ENCODE peak calls at places on chromosomes 6 and 20, in five cellular contexts. One of them, this sample, is unnamed.

GRCh38 chr6:111625511-111626331 is 20.0 kb upstream of the TRAF3IP2 start:
- DNase-seq in endothelial cell: no peak
- DNase-seq in RWPE1: no peak
- DNase-seq in A673: no peak
- DNase-seq in fibroblast of mammary gland: peak
- DNase-seq in this sample: no peak

GRCh38 chr6:141264101-141264500 is 868.6 kb upstream of the GJE1 start:
- DNase-seq in fibroblast of mammary gland: peak
- DNase-seq in A673: no peak
- DNase-seq in RWPE1: no peak
- DNase-seq in endothelial cell: no peak
- DNase-seq in this sample: no peak

GRCh38 chr20:57663681-57664451 is 43.6 kb upstream of the ZBP1 start:
- DNase-seq in A673: no peak
- DNase-seq in endothelial cell: no peak
- DNase-seq in RWPE1: no peak
- DNase-seq in fibroblast of mammary gland: no peak
- DNase-seq in this sample: peak

GRCh38 chr6:131173680-131174079 is 38.4 kb downstream of the AKAP7 start:
- DNase-seq in A673: peak
- DNase-seq in RWPE1: no peak
- DNase-seq in endothelial cell: no peak
- DNase-seq in fibroblast of mammary gland: no peak
- DNase-seq in this sample: no peak

GRCh38 chr6:3318226-3318625 is 59.5 kb downstream of the PSMG4 start:
- DNase-seq in fibroblast of mammary gland: no peak
- DNase-seq in endothelial cell: no peak
- DNase-seq in A673: no peak
- DNase-seq in RWPE1: no peak
- DNase-seq in this sample: no peak

GRCh38 chr20:45061244-45061643 is 39.7 kb downstream of the KCNS1 start:
- DNase-seq in fibroblast of mammary gland: peak
- DNase-seq in RWPE1: peak
- DNase-seq in endothelial cell: no peak
- DNase-seq in A673: peak
- DNase-seq in this sample: no peak

GRCh38 chr6:38714239-38715015 is 684 bp upstream of the DNAH8 start:
- DNase-seq in endothelial cell: no peak
- DNase-seq in fibroblast of mammary gland: no peak
- DNase-seq in A673: no peak
- DNase-seq in RWPE1: no peak
- DNase-seq in this sample: no peak

GRCh38 chr6:69914015-69914485 is 47.7 kb downstream of the COL19A1 start:
- DNase-seq in fibroblast of mammary gland: no peak
- DNase-seq in RWPE1: no peak
- DNase-seq in A673: peak
- DNase-seq in endothelial cell: no peak
- DNase-seq in this sample: no peak

GRCh38 chr20:52569201-52569600 is 377.6 kb upstream of the ZFP64 start:
- DNase-seq in fibroblast of mammary gland: no peak
- DNase-seq in endothelial cell: no peak
- DNase-seq in A673: peak
- DNase-seq in RWPE1: no peak
- DNase-seq in this sample: no peak

GRCh38 chr6:50185006-50185405 is 135.3 kb upstream of the DEFB112 start:
- DNase-seq in endothelial cell: peak
- DNase-seq in RWPE1: no peak
- DNase-seq in A673: peak
- DNase-seq in fibroblast of mammary gland: peak
- DNase-seq in this sample: no peak
- TF ChIP-seq CTCF in endothelial cell: peak
- TF ChIP-seq CTCF in RWPE1: no peak
- TF ChIP-seq CTCF in A673: peak
- TF ChIP-seq CTCF in fibroblast of mammary gland: no peak
- TF ChIP-seq CTCF in this sample: peak

GRCh38 chr6:104771258-104771832 is 88.4 kb downstream of the HACE1 start:
- DNase-seq in RWPE1: peak
- DNase-seq in endothelial cell: no peak
- DNase-seq in A673: peak
- DNase-seq in fibroblast of mammary gland: peak
- DNase-seq in this sample: no peak
- TF ChIP-seq CTCF in RWPE1: peak
- TF ChIP-seq CTCF in endothelial cell: peak
- TF ChIP-seq CTCF in A673: peak
- TF ChIP-seq CTCF in fibroblast of mammary gland: peak
- TF ChIP-seq CTCF in this sample: peak

DNA sequence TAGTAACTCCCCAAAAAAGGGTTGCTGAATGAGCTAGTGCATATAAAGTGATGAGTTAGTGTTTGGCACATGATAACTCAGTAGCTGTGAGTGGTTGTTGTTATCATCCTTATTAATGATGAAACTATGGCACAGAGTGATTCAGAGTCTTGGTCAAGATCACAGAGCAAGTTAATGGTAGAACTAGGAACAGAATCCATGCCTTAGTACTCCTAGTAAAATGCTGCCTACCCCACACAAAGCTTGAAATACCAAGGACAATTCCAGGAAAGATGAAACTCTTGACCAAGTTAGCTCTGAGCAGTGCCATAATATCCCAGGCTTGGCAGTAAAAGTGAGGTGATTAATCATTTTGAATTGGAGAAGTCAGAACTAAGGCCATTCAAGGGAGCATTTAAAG is 109.1 kb upstream of the ENPP5 start:
- DNase-seq in endothelial cell: no peak
- DNase-seq in fibroblast of mammary gland: peak
- DNase-seq in A673: no peak
- DNase-seq in RWPE1: no peak
- DNase-seq in this sample: no peak
- TF ChIP-seq CTCF in endothelial cell: no peak
- TF ChIP-seq CTCF in fibroblast of mammary gland: no peak
- TF ChIP-seq CTCF in A673: no peak
- TF ChIP-seq CTCF in RWPE1: no peak
- TF ChIP-seq CTCF in this sample: no peak

GRCh38 chr6:41228616-41229015 is 467 bp downstream of the TREML4 start:
- DNase-seq in A673: peak
- DNase-seq in RWPE1: no peak
- DNase-seq in fibroblast of mammary gland: peak
- DNase-seq in endothelial cell: no peak
- DNase-seq in this sample: no peak
- TF ChIP-seq CTCF in A673: peak
- TF ChIP-seq CTCF in RWPE1: no peak
- TF ChIP-seq CTCF in fibroblast of mammary gland: no peak
- TF ChIP-seq CTCF in endothelial cell: no peak
- TF ChIP-seq CTCF in this sample: no peak

DNA sequence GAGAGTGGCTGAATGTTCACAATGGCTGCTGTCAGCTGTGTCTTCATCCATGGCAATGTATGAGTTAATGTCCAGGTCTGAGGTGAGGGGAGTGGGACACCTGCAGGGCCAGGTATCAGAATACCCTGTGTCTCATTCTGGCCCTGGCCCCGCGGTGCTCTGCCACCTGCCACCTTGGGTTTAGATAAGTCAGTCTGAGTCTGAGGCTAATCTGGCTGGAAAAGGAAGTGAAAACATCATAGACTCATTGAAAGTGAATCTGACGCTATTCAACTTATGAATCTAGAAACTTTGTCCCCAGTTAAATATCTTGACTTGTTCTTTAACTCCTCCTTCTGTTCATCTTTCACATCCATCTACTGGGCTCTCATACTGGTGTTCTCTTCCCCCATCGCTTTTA is 267.1 kb upstream of the JAG1 start:
- DNase-seq in endothelial cell: no peak
- DNase-seq in A673: no peak
- DNase-seq in RWPE1: no peak
- DNase-seq in fibroblast of mammary gland: no peak
- DNase-seq in this sample: no peak
- TF ChIP-seq CTCF in endothelial cell: no peak
- TF ChIP-seq CTCF in A673: no peak
- TF ChIP-seq CTCF in RWPE1: no peak
- TF ChIP-seq CTCF in fibroblast of mammary gland: no peak
- TF ChIP-seq CTCF in this sample: no peak

DNA sequence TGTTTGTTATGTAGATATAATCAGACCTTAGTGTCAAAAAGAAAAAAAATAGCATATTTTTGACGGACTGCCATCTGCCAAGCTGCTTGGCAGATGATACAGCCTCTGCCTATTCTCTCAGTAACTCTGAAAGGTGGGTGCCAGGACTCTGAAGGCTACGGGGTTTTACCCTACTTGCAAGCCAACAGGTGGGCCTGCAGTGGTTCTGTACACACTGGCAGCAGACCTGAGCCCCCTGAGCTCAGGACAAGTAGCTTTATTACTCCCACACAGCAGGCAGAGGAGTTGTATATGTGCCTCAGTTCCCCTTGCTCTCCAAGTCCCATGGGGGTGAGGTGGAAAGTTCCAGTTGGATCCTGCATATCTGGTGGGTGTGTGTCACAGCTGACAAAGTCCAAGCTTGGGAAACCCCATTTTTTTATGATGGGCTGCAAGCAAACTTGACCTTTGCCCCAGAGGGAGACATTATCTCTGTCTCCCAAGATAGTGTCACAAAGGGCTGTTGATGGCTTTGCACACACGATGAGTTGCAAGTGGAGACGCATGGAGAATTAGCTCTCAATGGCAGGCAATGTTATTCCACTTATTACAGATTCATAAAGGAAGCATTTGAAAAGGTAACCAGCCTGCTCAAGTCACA is 20.5 kb upstream of the AFDN start:
- DNase-seq in RWPE1: no peak
- DNase-seq in fibroblast of mammary gland: no peak
- DNase-seq in A673: no peak
- DNase-seq in endothelial cell: no peak
- DNase-seq in this sample: no peak
- TF ChIP-seq CTCF in RWPE1: no peak
- TF ChIP-seq CTCF in fibroblast of mammary gland: no peak
- TF ChIP-seq CTCF in A673: no peak
- TF ChIP-seq CTCF in endothelial cell: no peak
- TF ChIP-seq CTCF in this sample: no peak

This sample was measured in glutamatergic neuron.